ENCODE peak calls at places on chromosomes 13 and 19, in six cellular contexts. Y is astrocyte of the spinal cord; R is stimulated activated CD4-positive, alpha-beta T cell treated with anti-CD3 and anti-CD28 coated beads, Interleukin-2, amount 100 ng/mL, for 48 hours; D is neural crest cell; C is GOT3; Z is DMS153. H is an unnamed sample.

GRCh38 chr13:77918391-77919261 is at the start of gene EDNRB:
- DNase-seq in Y (peak), R (no peak), D (peak), C (no peak), Z (no peak), H (no peak)

GRCh38 chr19:17289489-17289888 is 7.8 kb downstream of the ANKLE1 start:
- DNase-seq in Y (peak), R (peak), D (peak), C (peak), Z (no peak), H (no peak)

GRCh38 chr13:113144255-113144629 is 14.2 kb upstream of the PROZ start:
- DNase-seq in Y (no peak), R (no peak), D (no peak), C (no peak), Z (no peak), H (no peak)

GRCh38 chr19:45640849-45641273 is 1.7 kb upstream of the EML2 start:
- DNase-seq in Y (no peak), R (peak), D (no peak), C (no peak), Z (no peak), H (no peak)

GRCh38 chr19:19866599-19867248 is 1.0 kb downstream of the ZNF253 start:
- DNase-seq in Y (no peak), R (peak), D (peak), C (no peak), Z (no peak), H (no peak)

GRCh38 chr13:59680429-59681024 is 483.2 kb downstream of the DIAPH3 start:
- DNase-seq in Y (peak), R (no peak), D (no peak), C (no peak), Z (peak), H (peak)

GRCh38 chr13:104962411-104962810 is 1573.1 kb downstream of the EFNB2 start:
- DNase-seq in Y (no peak), R (no peak), D (no peak), C (no peak), Z (no peak), H (no peak)

GRCh38 chr13:47598340-47598911 is 402.6 kb downstream of the SUCLA2 start:
- DNase-seq in Y (peak), R (no peak), D (no peak), C (no peak), Z (no peak), H (no peak)

GRCh38 chr13:46321494-46322225 is 65.4 kb downstream of the RUBCNL start:
- DNase-seq in Y (peak), R (peak), D (peak), C (no peak), Z (peak), H (peak)

GRCh38 chr19:18167975-18168645 is 5.5 kb upstream of the IFI30 start:
- DNase-seq in Y (no peak), R (peak), D (peak), C (no peak), Z (no peak), H (no peak)

GRCh38 chr19:28727133-28727834 is 485.7 kb downstream of the UQCRFS1 start:
- DNase-seq in Y (no peak), R (peak), D (no peak), C (no peak), Z (no peak), H (no peak)

GRCh38 chr19:40610396-40611064 is 9.4 kb downstream of the LTBP4 start:
- DNase-seq in Y (no peak), R (no peak), D (no peak), C (no peak), Z (peak), H (no peak)

GRCh38 chr13:25217023-25217909 is 45.2 kb upstream of the AMER2 start:
- DNase-seq in Y (peak), R (no peak), D (peak), C (no peak), Z (no peak), H (peak)

GRCh38 chr13:47294691-47295090 is 397.8 kb upstream of the HTR2A start:
- DNase-seq in Y (peak), R (no peak), D (no peak), C (no peak), Z (no peak), H (no peak)

GRCh38 chr19:53183146-53183545 is 10.0 kb downstream of the ZNF665 start:
- DNase-seq in Y (peak), R (no peak), D (no peak), C (no peak), Z (no peak), H (no peak)

GRCh38 chr19:29003641-29004409 is 209.1 kb downstream of the UQCRFS1 start:
- DNase-seq in Y (no peak), R (no peak), D (no peak), C (no peak), Z (no peak), H (no peak)

GRCh38 chr13:73372691-73373627 is 314.2 kb downstream of the KLF5 start:
- DNase-seq in Y (no peak), R (no peak), D (no peak), C (no peak), Z (no peak), H (no peak)

GRCh38 chr13:67117010-67117550 is 113.1 kb downstream of the PCDH9 start:
- DNase-seq in Y (no peak), R (no peak), D (no peak), C (no peak), Z (no peak), H (no peak)

GRCh38 chr19:3420244-3420755 is 53.9 kb downstream of the NFIC start:
- DNase-seq in Y (no peak), R (no peak), D (no peak), C (no peak), Z (no peak), H (no peak)

GRCh38 chr19:18568367-18568766 is 3.3 kb upstream of the UBA52 start:
- DNase-seq in Y (no peak), R (no peak), D (no peak), C (no peak), Z (no peak), H (no peak)

GRCh38 chr13:36822786-36823185 is 3.8 kb downstream of the RFXAP start:
- DNase-seq in Y (peak), R (no peak), D (no peak), C (no peak), Z (no peak), H (no peak)

GRCh38 chr13:23386533-23386932 is 47.0 kb downstream of the SACS start:
- DNase-seq in Y (no peak), R (no peak), D (no peak), C (no peak), Z (no peak), H (no peak)

GRCh38 chr13:98443329-98443728 is 133.6 kb downstream of the STK24 start:
- DNase-seq in Y (peak), R (no peak), D (no peak), C (no peak), Z (no peak), H (peak)

GRCh38 chr19:41821003-41821735 is 23.3 kb downstream of the LYPD4 start:
- DNase-seq in Y (no peak), R (peak), D (peak), C (no peak), Z (peak), H (peak)

GRCh38 chr19:16447015-16447384 is 24.8 kb downstream of the EPS15L1 start:
- DNase-seq in Y (peak), R (no peak), D (no peak), C (no peak), Z (no peak), H (no peak)

GRCh38 chr19:45581576-45581975 is 3.0 kb downstream of the OPA3 start:
- DNase-seq in Y (no peak), R (no peak), D (no peak), C (no peak), Z (no peak), H (no peak)

GRCh38 chr13:49093376-49093775 is 117.7 kb downstream of the FNDC3A start:
- DNase-seq in Y (no peak), R (no peak), D (no peak), C (no peak), Z (no peak), H (no peak)

GRCh38 chr19:5125797-5126497 is 157.0 kb downstream of the KDM4B start:
- DNase-seq in Y (peak), R (no peak), D (no peak), C (no peak), Z (no peak), H (no peak)

GRCh38 chr19:6359942-6360341 is 1.4 kb upstream of the CLPP start:
- DNase-seq in Y (no peak), R (no peak), D (no peak), C (no peak), Z (no peak), H (no peak)

GRCh38 chr13:35978607-35979316 is 152.4 kb downstream of the DCLK1 start:
- DNase-seq in Y (peak), R (peak), D (peak), C (no peak), Z (no peak), H (peak)

GRCh38 chr19:5696196-5697021 is 6.3 kb downstream of the RPL36 start:
- DNase-seq in Y (no peak), R (no peak), D (no peak), C (no peak), Z (no peak), H (no peak)

GRCh38 chr19:11887618-11888531 is at the start of gene ZNF69:
- DNase-seq in Y (peak), R (peak), D (peak), C (no peak), Z (no peak), H (peak)

GRCh38 chr13:47549219-47549752 is 451.8 kb downstream of the SUCLA2 start:
- DNase-seq in Y (peak), R (no peak), D (no peak), C (no peak), Z (no peak), H (no peak)

GRCh38 chr19:51448745-51449093 is 9.5 kb downstream of the SIGLEC8 start:
- DNase-seq in Y (no peak), R (no peak), D (no peak), C (no peak), Z (no peak), H (no peak)

GRCh38 chr13:32984857-32985626 is 31.2 kb upstream of the KL start:
- DNase-seq in Y (no peak), R (no peak), D (no peak), C (no peak), Z (peak), H (no peak)